ENCODE peak calls at places on chromosomes 11 and 22, in six cellular contexts. X is ELF-1, R is T1000, S is nucleus accumbens, B is left lung, N is activated T-cell treated with anti-CD3 and anti-CD28 coated beads for 1 hour. J is an unnamed sample.

GRCh38 chr11:59184876-59185275 is 12.9 kb downstream of the DTX4 start:
- DNase-seq in X (no peak), R (no peak), S (no peak), B (no peak), N (no peak), J (no peak)

GRCh38 chr22:30000566-30000965 is 79.7 kb upstream of the HORMAD2 start:
- DNase-seq in X (no peak), R (peak), S (no peak), B (no peak), N (no peak), J (no peak)

GRCh38 chr22:45867118-45867905 is 109.7 kb downstream of the WNT7B start:
- DNase-seq in X (peak), R (no peak), S (no peak), B (no peak), N (no peak), J (no peak)

GRCh38 chr11:70423523-70424505 is 25.5 kb downstream of the CTTN start:
- DNase-seq in X (peak), R (peak), S (no peak), B (peak), N (no peak), J (no peak)

GRCh38 chr11:131165036-131165435 is 205.4 kb upstream of the NTM start:
- DNase-seq in X (no peak), R (no peak), S (no peak), B (no peak), N (no peak), J (no peak)

GRCh38 chr11:10930961-10931760 is 73.3 kb upstream of the ZBED5 start:
- DNase-seq in X (peak), R (peak), S (peak), B (peak), N (peak), J (no peak)

GRCh38 chr11:92941676-92942571 is 27.5 kb upstream of the MTNR1B start:
- DNase-seq in X (peak), R (no peak), S (no peak), B (no peak), N (no peak), J (peak)

GRCh38 chr22:27499121-27499520 is 302.4 kb downstream of the MN1 start:
- DNase-seq in X (no peak), R (no peak), S (no peak), B (no peak), N (no peak), J (no peak)

GRCh38 chr22:20779014-20779812 is 5.3 kb downstream of the SERPIND1 start:
- DNase-seq in X (no peak), R (no peak), S (no peak), B (no peak), N (no peak), J (no peak)

GRCh38 chr11:16173798-16174197 is 182.5 kb downstream of the SOX6 start:
- DNase-seq in X (no peak), R (no peak), S (no peak), B (no peak), N (no peak), J (no peak)

GRCh38 chr11:102112654-102112926 is 2.3 kb downstream of the YAP1 start:
- DNase-seq in X (no peak), R (no peak), S (no peak), B (no peak), N (no peak), J (no peak)

GRCh38 chr11:14642873-14643696 is 519 bp upstream of the PDE3B start:
- DNase-seq in X (no peak), R (no peak), S (no peak), B (no peak), N (no peak), J (no peak)

GRCh38 chr22:50309601-50309991 is 2.1 kb upstream of the PLXNB2 start:
- DNase-seq in X (no peak), R (no peak), S (no peak), B (peak), N (no peak), J (no peak)

GRCh38 chr22:25509391-25509791 is 55.1 kb upstream of the GRK3 start:
- DNase-seq in X (no peak), R (no peak), S (no peak), B (no peak), N (no peak), J (no peak)

GRCh38 chr22:33088418-33088817 is 30.2 kb upstream of the SYN3 start:
- DNase-seq in X (no peak), R (no peak), S (no peak), B (no peak), N (no peak), J (no peak)

GRCh38 chr11:78325274-78325781 is 92.3 kb downstream of the GAB2 start:
- DNase-seq in X (no peak), R (no peak), S (no peak), B (no peak), N (no peak), J (no peak)

GRCh38 chr11:36793542-36793926 is 195.5 kb upstream of the RAG2 start:
- DNase-seq in X (peak), R (no peak), S (no peak), B (no peak), N (no peak), J (no peak)

GRCh38 chr11:105148241-105148640 is 8.7 kb upstream of the CARD18 start:
- DNase-seq in X (no peak), R (no peak), S (no peak), B (no peak), N (no peak), J (no peak)

GRCh38 chr11:134150195-134150903 is 73.4 kb downstream of the NCAPD3 start:
- DNase-seq in X (no peak), R (no peak), S (no peak), B (no peak), N (no peak), J (no peak)

GRCh38 chr11:507727-508515 is 879 bp upstream of the RNH1 start:
- DNase-seq in X (peak), R (no peak), S (no peak), B (no peak), N (no peak), J (no peak)

GRCh38 chr22:20637740-20638139 is 130.3 kb downstream of the MED15 start:
- DNase-seq in X (no peak), R (no peak), S (no peak), B (no peak), N (no peak), J (no peak)

GRCh38 chr22:32480238-32480637 is 5.6 kb downstream of the FBXO7 start:
- DNase-seq in X (no peak), R (no peak), S (no peak), B (no peak), N (no peak), J (no peak)

GRCh38 chr11:72710278-72710677 is 36.1 kb upstream of the PDE2A start:
- DNase-seq in X (no peak), R (no peak), S (no peak), B (no peak), N (no peak), J (no peak)

GRCh38 chr22:38843201-38843715 is 570 bp downstream of the NPTXR start:
- DNase-seq in X (peak), R (peak), S (peak), B (no peak), N (peak), J (peak)

GRCh38 chr11:29159552-29160465 is 857.0 kb downstream of the KCNA4 start:
- DNase-seq in X (peak), R (peak), S (no peak), B (no peak), N (no peak), J (no peak)

GRCh38 chr11:69113226-69113625 is 42.5 kb upstream of the SMIM38 start:
- DNase-seq in X (no peak), R (no peak), S (no peak), B (no peak), N (no peak), J (no peak)

GRCh38 chr22:44828193-44828592 is 75.8 kb downstream of the ARHGAP8 start:
- DNase-seq in X (peak), R (no peak), S (no peak), B (no peak), N (no peak), J (no peak)

GRCh38 chr22:19107730-19108074 is 14.5 kb downstream of the DGCR2 start:
- DNase-seq in X (no peak), R (no peak), S (no peak), B (no peak), N (no peak), J (no peak)

J was measured in T-helper 1 cell.